ENCODE peak calls at places on chromosomes 5 and 9, in five cellular contexts. U is H1, B is GM12878, L is HCT116, Y is HepG2. I is an unnamed sample.

GRCh38 chr5:142800776-142801494 is 30.8 kb downstream of the ARHGAP26 start:
- DNase-seq in U (no peak), B (peak), L (no peak), Y (no peak), I (no peak)

GRCh38 chr9:77803423-77803822 is 155.3 kb upstream of the GNA14 start:
- DNase-seq in U (no peak), B (no peak), L (no peak), Y (no peak), I (no peak)

GRCh38 chr5:23216345-23216744 is 291.1 kb upstream of the PRDM9 start:
- DNase-seq in U (no peak), B (no peak), L (no peak), Y (no peak), I (no peak)

GRCh38 chr5:26582350-26583040 is 455.9 kb downstream of the CDH9 start:
- DNase-seq in U (no peak), B (no peak), L (no peak), Y (no peak), I (no peak)

GRCh38 chr9:742914-743594 is 98.4 kb upstream of the DMRT1 start:
- DNase-seq in U (no peak), B (no peak), L (no peak), Y (no peak), I (no peak)

GRCh38 chr5:122845253-122846050 is at the start of gene SNX24:
- DNase-seq in U (peak), B (no peak), L (peak), Y (peak), I (peak)

GRCh38 chr9:16145196-16145950 is 592.5 kb downstream of the CCDC171 start:
- DNase-seq in U (no peak), B (no peak), L (no peak), Y (no peak), I (no peak)

GRCh38 chr5:129905467-129906176 is 1.4 kb downstream of the CHSY3 start:
- DNase-seq in U (no peak), B (no peak), L (no peak), Y (no peak), I (no peak)

GRCh38 chr9:7176574-7176973 is 418.8 kb downstream of the KDM4C start:
- DNase-seq in U (no peak), B (no peak), L (no peak), Y (no peak), I (no peak)

GRCh38 chr9:110427497-110428104 is 89.9 kb upstream of the TXNDC8 start:
- DNase-seq in U (peak), B (no peak), L (peak), Y (peak), I (peak)

GRCh38 chr5:9712506-9713285 is 82.5 kb upstream of the TAS2R1 start:
- DNase-seq in U (no peak), B (no peak), L (no peak), Y (no peak), I (peak)

GRCh38 chr5:75050415-75050814 is 1.9 kb downstream of the GCNT4 start:
- DNase-seq in U (no peak), B (no peak), L (no peak), Y (peak), I (no peak)

GRCh38 chr5:64505769-64506566 is at the start of gene RGS7BP:
- DNase-seq in U (peak), B (no peak), L (no peak), Y (no peak), I (peak)

GRCh38 chr5:67315082-67315801 is 118.6 kb upstream of the CD180 start:
- DNase-seq in U (no peak), B (no peak), L (no peak), Y (no peak), I (no peak)

GRCh38 chr9:110099236-110099741 is 108.7 kb downstream of the C9orf152 start:
- DNase-seq in U (no peak), B (no peak), L (no peak), Y (no peak), I (no peak)

GRCh38 chr9:123942542-123942941 is 12.6 kb upstream of the DENND1A start:
- DNase-seq in U (no peak), B (no peak), L (no peak), Y (no peak), I (no peak)

GRCh38 chr9:70054546-70054945 is 10.9 kb downstream of the MAMDC2 start:
- DNase-seq in U (no peak), B (no peak), L (no peak), Y (no peak), I (no peak)

GRCh38 chr5:150309898-150310269 is 7.2 kb upstream of the ARSI start:
- DNase-seq in U (no peak), B (no peak), L (no peak), Y (no peak), I (no peak)

GRCh38 chr5:124289641-124290201 is 456.7 kb downstream of the ZNF608 start:
- DNase-seq in U (peak), B (no peak), L (peak), Y (peak), I (no peak)

GRCh38 chr5:127353761-127354160 is 63.2 kb downstream of the MEGF10 start:
- DNase-seq in U (no peak), B (no peak), L (no peak), Y (no peak), I (no peak)

GRCh38 chr5:16759147-16759800 is 142.5 kb upstream of the RETREG1 start:
- DNase-seq in U (no peak), B (peak), L (no peak), Y (no peak), I (no peak)

GRCh38 chr5:13478831-13479465 is 465.5 kb downstream of the DNAH5 start:
- DNase-seq in U (peak), B (no peak), L (no peak), Y (peak), I (peak)

GRCh38 chr5:64632251-64632650 is 58.1 kb upstream of the SHISAL2B start:
- DNase-seq in U (no peak), B (no peak), L (no peak), Y (no peak), I (no peak)

GRCh38 chr9:97411789-97412627 is at the start of gene TDRD7:
- DNase-seq in U (no peak), B (peak), L (peak), Y (peak), I (peak)

GRCh38 chr9:109499631-109500120 is 1.6 kb upstream of the PTPN3 start:
- DNase-seq in U (no peak), B (no peak), L (no peak), Y (peak), I (peak)

GRCh38 chr5:124628251-124628650 is 118.2 kb downstream of the ZNF608 start:
- DNase-seq in U (no peak), B (no peak), L (no peak), Y (no peak), I (no peak)

GRCh38 chr9:135320331-135320730 is 159.3 kb upstream of the PPP1R26 start:
- DNase-seq in U (no peak), B (no peak), L (no peak), Y (no peak), I (no peak)

GRCh38 chr5:128406863-128407262 is 131.2 kb downstream of the FBN2 start:
- DNase-seq in U (no peak), B (no peak), L (no peak), Y (no peak), I (no peak)

GRCh38 chr9:38079410-38080105 is 10.5 kb upstream of the SHB start:
- DNase-seq in U (no peak), B (no peak), L (no peak), Y (no peak), I (no peak)

GRCh38 chr5:139138790-139139189 is 59.4 kb downstream of the SIL1 start:
- DNase-seq in U (no peak), B (no peak), L (peak), Y (peak), I (no peak)

GRCh38 chr9:530681-531080 is 310.8 kb upstream of the DMRT1 start:
- DNase-seq in U (no peak), B (no peak), L (peak), Y (no peak), I (no peak)

GRCh38 chr5:264346-264745 is 7.1 kb upstream of the PDCD6 start:
- DNase-seq in U (no peak), B (no peak), L (no peak), Y (no peak), I (no peak)

GRCh38 chr5:115602585-115603125 is 376 bp upstream of the TICAM2 start:
- DNase-seq in U (no peak), B (no peak), L (no peak), Y (no peak), I (no peak)

GRCh38 chr9:109239240-109239639 is 72.2 kb upstream of the FRRS1L start:
- DNase-seq in U (no peak), B (no peak), L (no peak), Y (no peak), I (no peak)

GRCh38 chr9:134957165-134957944 is 39.6 kb upstream of the FCN1 start:
- DNase-seq in U (no peak), B (no peak), L (no peak), Y (no peak), I (no peak)

GRCh38 chr9:114602620-114603019 is 8.5 kb upstream of the TMEM268 start:
- DNase-seq in U (no peak), B (no peak), L (no peak), Y (no peak), I (no peak)

GRCh38 chr9:114603183-114603582 is 7.9 kb upstream of the TMEM268 start:
- DNase-seq in U (no peak), B (no peak), L (no peak), Y (no peak), I (no peak)

GRCh38 chr9:114606068-114606467 is 5.0 kb upstream of the TMEM268 start:
- DNase-seq in U (no peak), B (no peak), L (no peak), Y (peak), I (no peak)

GRCh38 chr9:114606597-114607207 is 4.4 kb upstream of the TMEM268 start:
- DNase-seq in U (no peak), B (no peak), L (no peak), Y (no peak), I (no peak)

DNA sequence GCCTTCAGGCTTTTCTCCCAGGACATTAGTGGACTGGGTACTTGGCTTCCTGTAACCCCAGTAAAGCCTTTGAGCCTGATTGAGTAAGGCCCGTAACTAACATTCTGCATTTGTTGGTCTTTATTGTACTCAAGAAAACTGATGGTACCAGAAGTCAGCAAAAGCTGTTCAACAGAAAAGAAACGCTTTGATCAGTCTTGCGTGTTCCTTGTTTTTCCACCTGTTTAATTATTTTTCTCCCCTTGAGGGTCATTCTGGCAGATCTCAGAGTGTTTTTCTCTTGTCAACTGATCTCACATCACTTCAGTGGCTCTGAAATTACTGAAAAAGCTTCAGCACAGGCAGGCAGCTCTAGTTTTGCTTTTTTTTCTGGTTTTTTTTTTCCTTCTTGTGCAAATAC is 6.1 kb upstream of the TMEM268 start:
- DNase-seq in U (no peak), B (no peak), L (no peak), Y (no peak), I (no peak)
- TF ChIP-seq JUND in U (no peak), B (no peak), L (no peak), Y (no peak), I (no peak)

GRCh38 chr5:42994285-42995151 is 45.6 kb downstream of the ANXA2R start:
- DNase-seq in U (no peak), B (no peak), L (peak), Y (peak), I (no peak)
- TF ChIP-seq JUND in U (no peak), B (no peak), L (no peak), Y (no peak), I (no peak)

GRCh38 chr5:33973271-33973670 is 11.2 kb downstream of the SLC45A2 start:
- DNase-seq in U (no peak), B (no peak), L (no peak), Y (no peak), I (no peak)

GRCh38 chr5:33975846-33976245 is 8.6 kb downstream of the SLC45A2 start:
- DNase-seq in U (no peak), B (no peak), L (no peak), Y (no peak), I (no peak)

GRCh38 chr5:33980030-33980429 is 4.5 kb downstream of the SLC45A2 start:
- DNase-seq in U (no peak), B (no peak), L (no peak), Y (no peak), I (no peak)

GRCh38 chr5:33981408-33982171 is 2.9 kb downstream of the SLC45A2 start:
- DNase-seq in U (no peak), B (no peak), L (no peak), Y (no peak), I (peak)

DNA sequence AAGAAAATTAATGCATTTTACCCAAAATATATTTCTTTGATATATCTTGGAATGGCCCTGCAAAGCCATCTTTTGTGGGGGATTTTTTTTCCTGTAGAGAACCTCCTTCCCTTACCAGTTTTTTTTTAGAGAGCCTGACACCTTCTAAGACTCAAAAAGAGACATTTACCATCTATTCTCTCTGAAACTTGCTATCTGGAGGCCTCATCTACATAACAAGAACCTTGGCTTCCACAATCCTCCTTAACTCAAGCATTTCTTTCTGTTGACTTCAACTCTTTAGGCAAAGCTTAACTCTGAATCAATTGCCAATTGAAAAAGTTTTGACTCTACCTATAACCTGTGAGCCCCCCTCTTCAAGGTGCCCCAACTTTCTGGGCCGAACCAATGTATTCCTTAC is 6.2 kb downstream of the SLC45A2 start:
- DNase-seq in U (no peak), B (no peak), L (no peak), Y (no peak), I (no peak)
- TF ChIP-seq JUND in U (no peak), B (no peak), L (no peak), Y (no peak), I (no peak)

GRCh38 chr9:86572904-86573303 is 218.7 kb upstream of the TUT7 start:
- DNase-seq in U (no peak), B (no peak), L (no peak), Y (no peak), I (no peak)

GRCh38 chr9:86577420-86578333 is 223.5 kb upstream of the TUT7 start:
- DNase-seq in U (no peak), B (no peak), L (no peak), Y (no peak), I (no peak)

GRCh38 chr9:86575137-86575536 is 220.9 kb upstream of the TUT7 start:
- DNase-seq in U (no peak), B (no peak), L (no peak), Y (no peak), I (no peak)

GRCh38 chr9:86575825-86576488 is 221.7 kb upstream of the TUT7 start:
- DNase-seq in U (no peak), B (no peak), L (no peak), Y (no peak), I (no peak)

GRCh38 chr9:86573886-86574285 is 219.7 kb upstream of the TUT7 start:
- DNase-seq in U (no peak), B (no peak), L (no peak), Y (no peak), I (no peak)
- TF ChIP-seq JUND in U (no peak), B (no peak), L (no peak), Y (no peak), I (no peak)

DNA sequence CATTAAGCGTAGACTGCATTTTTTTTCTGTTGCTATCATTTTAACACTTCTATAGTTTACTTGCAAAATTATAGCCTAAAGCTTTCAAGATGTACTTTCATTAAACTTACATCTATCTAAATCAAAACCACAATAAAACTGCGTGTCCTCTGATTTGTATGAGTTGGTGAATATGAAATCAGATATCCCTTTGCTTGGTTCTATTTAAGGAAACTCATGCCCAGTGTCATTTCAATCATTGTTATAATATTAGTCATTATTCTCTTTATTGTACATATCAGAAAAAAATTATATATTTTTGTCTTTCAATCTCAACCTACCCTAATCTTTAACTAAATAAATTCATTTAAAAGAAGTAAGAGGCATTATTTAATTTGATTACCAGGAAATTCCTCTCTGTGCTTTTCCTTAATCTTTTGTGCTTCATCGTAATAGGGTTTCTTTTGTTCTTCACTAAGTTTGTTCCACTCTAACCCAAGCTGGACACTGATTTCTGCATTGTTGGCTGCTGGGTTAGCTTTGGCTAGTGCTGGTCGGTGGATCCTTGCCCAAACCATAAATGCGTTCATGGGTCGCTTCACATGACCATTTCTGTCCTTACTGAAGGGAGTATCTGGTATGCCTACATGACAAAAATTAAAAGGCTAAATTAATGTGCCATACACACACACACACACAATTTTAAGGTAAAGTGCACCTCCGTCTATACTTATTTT is 3.8 kb downstream of the SOX30 start:
- DNase-seq in U (no peak), B (no peak), L (no peak), Y (no peak), I (no peak)
- TF ChIP-seq JUND in U (no peak), B (no peak), L (no peak), Y (no peak), I (no peak)

DNA sequence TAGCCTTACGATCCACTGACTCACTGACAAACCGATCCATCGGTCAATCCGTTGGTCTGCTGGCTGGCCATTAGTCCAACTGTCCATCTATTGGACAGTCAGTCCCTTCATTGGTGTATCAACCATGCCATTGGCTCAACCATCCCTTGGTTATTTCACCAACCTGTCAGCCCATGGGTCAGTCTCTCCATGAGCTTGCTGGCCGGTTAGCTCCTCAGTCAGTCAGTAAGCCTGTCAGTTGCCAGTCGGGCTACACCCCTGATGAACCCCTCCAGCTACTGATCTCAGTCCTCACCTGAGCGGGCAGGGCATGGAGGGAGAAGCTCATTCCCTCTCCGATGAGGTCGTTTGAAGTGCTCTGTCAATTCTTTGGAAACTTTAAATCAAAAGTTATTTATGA is 166.5 kb downstream of the FGF18 start:
- DNase-seq in U (no peak), B (no peak), L (no peak), Y (no peak), I (no peak)
- TF ChIP-seq JUND in U (no peak), B (no peak), L (no peak), Y (no peak), I (no peak)

DNA sequence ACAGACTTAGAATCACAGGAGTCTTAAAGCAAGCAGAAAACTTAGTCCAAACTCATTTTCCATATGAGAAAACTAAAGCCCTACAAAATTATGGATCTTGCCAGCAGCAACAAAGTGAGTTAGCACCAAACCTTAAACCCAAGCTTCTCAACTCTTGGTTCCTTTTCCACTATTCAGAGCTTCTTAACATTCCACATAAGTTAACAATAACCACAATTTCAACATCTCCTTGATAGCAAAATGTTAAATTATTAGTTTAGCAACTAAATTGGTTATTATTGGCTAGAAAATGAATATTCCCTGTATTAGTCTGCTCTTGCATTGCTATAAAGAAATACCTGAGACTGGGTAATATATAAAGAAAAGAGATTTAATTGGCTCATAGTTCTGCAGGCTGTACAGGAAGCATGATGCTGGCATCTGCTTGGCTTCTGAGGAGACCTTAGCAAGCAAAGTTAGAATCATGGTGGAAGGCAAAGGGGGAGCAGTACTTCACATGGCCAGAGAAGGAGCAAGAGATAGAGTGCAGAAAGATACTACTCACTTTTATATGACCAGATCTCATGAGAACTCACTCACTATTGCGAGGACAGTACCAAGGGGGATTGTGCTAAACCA is 26.2 kb upstream of the ARSB start:
- DNase-seq in U (no peak), B (no peak), L (no peak), Y (no peak), I (no peak)
- TF ChIP-seq JUND in U (no peak), B (no peak), L (no peak), Y (no peak), I (no peak)

DNA sequence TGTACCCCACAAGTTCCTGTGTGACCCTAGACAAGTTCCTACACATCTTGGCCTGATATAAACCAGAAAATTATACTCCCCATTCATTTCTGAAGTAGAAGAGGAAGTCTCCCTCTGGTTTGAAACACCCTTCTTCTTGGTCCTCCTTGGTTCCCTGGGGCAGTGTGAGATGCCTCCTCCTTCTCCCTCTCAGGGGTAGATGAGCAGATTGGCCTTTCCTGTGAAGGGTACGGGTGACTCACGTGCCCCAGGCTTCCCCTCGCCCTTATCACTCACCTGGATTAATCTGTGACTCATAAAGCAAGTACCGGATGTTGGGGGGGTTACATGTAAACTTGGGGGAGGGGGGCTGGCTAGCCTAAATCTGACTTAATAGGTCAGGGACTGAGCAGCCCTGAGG is 11.1 kb upstream of the AQP3 start:
- DNase-seq in U (no peak), B (peak), L (peak), Y (peak), I (no peak)
- TF ChIP-seq JUND in U (no peak), B (no peak), L (no peak), Y (no peak), I (no peak)

GRCh38 chr9:137432687-137433348 is 8.3 kb downstream of the ENTPD8 start:
- DNase-seq in U (no peak), B (no peak), L (no peak), Y (no peak), I (no peak)
- TF ChIP-seq JUND in U (no peak), B (no peak), L (no peak), Y (no peak), I (no peak)

GRCh38 chr9:127598839-127599549 is 13.1 kb upstream of the STXBP1 start:
- DNase-seq in U (no peak), B (no peak), L (no peak), Y (no peak), I (no peak)
- TF ChIP-seq JUND in U (no peak), B (no peak), L (no peak), Y (no peak), I (no peak)

I was measured in T47D.